ENCODE peak calls at places on chromosomes 2 and 18, in nine cellular contexts. H is mesothelial cell of epicardium; Z is posterior cingulate gyrus; X is NT2/D1; V is stimulated activated CD4-positive, alpha-beta T cell treated with anti-CD3 and anti-CD28 coated beads, Interleukin-12 subunit alpha, Interleukin-12 subunit beta, amount 100 ng/mL, for 4 hours; S is mesenteric fat pad; T is glomerular endothelial cell; R is stimulated activated CD8-positive, alpha-beta memory T cell treated with anti-CD3 and anti-CD28 coated beads, Interleukin-4, amount 100 ng/mL, for 24 hours; B is nucleus accumbens. I is an unnamed sample.

GRCh38 chr2:72984172-72984671 is 66.9 kb downstream of the EMX1 start:
- DNase-seq in S (no peak), B (no peak), X (no peak), R (no peak), H (no peak), V (no peak), Z (peak; percentile 77), T (no peak), I (no peak)

GRCh38 chr2:143300531-143300930 is 171.3 kb downstream of the ARHGAP15 start:
- DNase-seq in R (no peak), V (no peak), X (no peak), H (no peak), T (no peak), S (no peak), Z (no peak), B (no peak), I (no peak)

GRCh38 chr2:9430316-9431293 is 7.2 kb downstream of the CPSF3 start:
- DNase-seq in X (no peak), R (no peak), Z (no peak), H (no peak), V (no peak), T (no peak), S (no peak), B (no peak), I (no peak)

GRCh38 chr2:45259547-45260160 is 250.4 kb upstream of the SIX2 start:
- DNase-seq in H (no peak), V (no peak), R (no peak), X (no peak), Z (no peak), S (peak; percentile 24), T (no peak), B (no peak), I (no peak)

GRCh38 chr2:231425811-231426703 is 30.5 kb downstream of the B3GNT7 start:
- DNase-seq in S (no peak), R (peak; percentile 48), V (peak; percentile 21), Z (no peak), T (no peak), B (no peak), X (peak; percentile 47), H (no peak), I (no peak)

GRCh38 chr2:159783559-159783958 is 14.4 kb downstream of the CD302 start:
- DNase-seq in V (no peak), T (no peak), S (no peak), Z (no peak), X (no peak), H (no peak), R (no peak), B (no peak), I (no peak)

GRCh38 chr2:10918661-10919414 is 7.1 kb downstream of the KCNF1 start:
- DNase-seq in T (no peak), H (no peak), B (no peak), R (no peak), Z (no peak), V (no peak), X (no peak), S (no peak), I (no peak)

GRCh38 chr2:70641263-70641784 is 87.7 kb upstream of the TGFA start:
- DNase-seq in H (no peak), R (no peak), S (no peak), B (no peak), T (no peak), V (no peak), X (no peak), Z (no peak), I (no peak)

GRCh38 chr2:62475172-62476011 is 30.6 kb downstream of the TMEM17 start:
- DNase-seq in T (no peak), S (no peak), Z (no peak), R (no peak), B (peak; percentile 31), X (no peak), H (no peak), V (no peak), I (no peak)

GRCh38 chr2:47033102-47033880 is 117.7 kb upstream of the MCFD2 start:
- DNase-seq in X (no peak), R (no peak), S (no peak), Z (no peak), H (no peak), T (no peak), B (no peak), V (no peak), I (no peak)

GRCh38 chr2:2409481-2409880 is 78.4 kb upstream of the MYT1L start:
- DNase-seq in Z (no peak), X (no peak), V (no peak), R (no peak), T (no peak), H (no peak), B (no peak), S (no peak), I (no peak)

GRCh38 chr2:233620204-233620603 is 2.8 kb downstream of the UGT1A8 start:
- DNase-seq in V (no peak), Z (no peak), T (no peak), S (no peak), H (no peak), B (no peak), R (no peak), X (no peak), I (no peak)

GRCh38 chr2:200509227-200509607 is 651 bp downstream of the KCTD18 start:
- DNase-seq in Z (no peak), S (no peak), T (no peak), V (no peak), B (no peak), R (no peak), X (no peak), H (no peak), I (no peak)

GRCh38 chr2:241198381-241199282 is 10.2 kb downstream of the ANO7 start:
- DNase-seq in T (no peak), Z (no peak), B (no peak), X (no peak), R (no peak), V (no peak), S (no peak), H (no peak), I (no peak)

GRCh38 chr2:96175951-96176350 is 30.7 kb upstream of the DUSP2 start:
- DNase-seq in B (no peak), X (no peak), V (no peak), T (no peak), H (no peak), S (no peak), R (no peak), Z (no peak), I (no peak)

GRCh38 chr18:9992300-9992987 is 78.6 kb downstream of the VAPA start:
- DNase-seq in Z (no peak), V (no peak), B (no peak), S (peak; percentile 41), X (no peak), R (no peak), T (no peak), H (no peak), I (no peak)

GRCh38 chr2:73418343-73418742 is 32.7 kb downstream of the ALMS1 start:
- DNase-seq in S (no peak), X (no peak), B (no peak), V (no peak), R (no peak), Z (peak; percentile 89), H (peak; percentile 40), T (no peak), I (no peak)

GRCh38 chr2:158783923-158784322 is 11.2 kb upstream of the DAPL1 start:
- DNase-seq in V (no peak), X (no peak), H (no peak), B (no peak), S (no peak), T (no peak), Z (no peak), R (no peak), I (no peak)

GRCh38 chr2:181673178-181673577 is 7.1 kb downstream of the NEUROD1 start:
- DNase-seq in Z (no peak), V (no peak), H (no peak), S (no peak), B (peak; percentile 8), T (no peak), R (no peak), X (no peak), I (no peak)

GRCh38 chr18:3806656-3807055 is 356.7 kb downstream of the TGIF1 start:
- DNase-seq in R (no peak), Z (no peak), B (no peak), T (no peak), S (no peak), H (no peak), X (no peak), V (no peak), I (no peak)

GRCh38 chr18:49055787-49056186 is 105.0 kb upstream of the SMAD7 start:
- DNase-seq in T (no peak), R (peak; percentile 28), Z (no peak), V (peak; percentile 19), X (no peak), S (no peak), H (no peak), B (no peak), I (no peak)

GRCh38 chr2:70258532-70258875 is 567 bp downstream of the PCYOX1 start:
- DNase-seq in B (peak; percentile 63), X (peak; percentile 9), T (no peak), H (no peak), Z (peak; percentile 85), R (no peak), S (no peak), V (no peak), I (no peak)

GRCh38 chr2:128354161-128354560 is 35.5 kb upstream of the HS6ST1 start:
- DNase-seq in Z (no peak), B (no peak), V (no peak), X (no peak), T (no peak), H (no peak), S (no peak), R (no peak), I (no peak)

GRCh38 chr2:85133751-85134254 is 611 bp downstream of the TCF7L1 start:
- DNase-seq in Z (no peak), B (no peak), H (peak; percentile 75), S (no peak), R (no peak), X (no peak), V (peak; percentile 7), T (no peak), I (no peak)

GRCh38 chr2:174778479-174778962 is 14.2 kb upstream of the CHRNA1 start:
- DNase-seq in V (peak; percentile 32), B (no peak), X (no peak), T (no peak), Z (no peak), H (no peak), S (no peak), R (peak; percentile 50), I (no peak)

GRCh38 chr2:73283545-73284295 is 558 bp downstream of the FBXO41 start:
- DNase-seq in B (no peak), S (no peak), T (no peak), X (no peak), V (peak; percentile 18), R (no peak), Z (peak; percentile 80), H (no peak), I (no peak)

GRCh38 chr2:227219312-227220105 is 55.1 kb downstream of the COL4A3 start:
- DNase-seq in R (no peak), T (no peak), S (no peak), Z (no peak), V (no peak), B (no peak), X (no peak), H (no peak), I (no peak)

GRCh38 chr18:57561728-57562423 is 24.6 kb downstream of the FECH start:
- DNase-seq in R (no peak), T (no peak), Z (no peak), H (no peak), S (no peak), B (peak; percentile 15), V (no peak), X (no peak), I (no peak)

GRCh38 chr18:54161267-54161666 is 63.2 kb downstream of the MBD2 start:
- DNase-seq in V (no peak), B (no peak), X (no peak), R (no peak), S (no peak), H (no peak), T (no peak), Z (no peak), I (no peak)

GRCh38 chr2:44964704-44965343 is 23.3 kb downstream of the SIX3 start:
- DNase-seq in S (no peak), R (no peak), V (no peak), H (no peak), X (no peak), B (no peak), T (no peak), Z (no peak), I (no peak)

GRCh38 chr18:13026583-13027270 is 35.6 kb downstream of the CEP192 start:
- DNase-seq in T (no peak), Z (no peak), S (no peak), H (no peak), X (no peak), B (no peak), V (no peak), R (no peak), I (no peak)